ENCODE peak calls at places on chromosomes 4 and X, in five cellular contexts. D is colonic mucosa; X is ovary; W is keratinocyte; K is CD8-positive, alpha-beta T cell. I is an unnamed sample.

GRCh38 chr4:23333946-23334878 is 555.6 kb downstream of the PPARGC1A start:
- DNase-seq in K (no peak), X (no peak), W (peak; percentile 75), D (peak; percentile 21), I (no peak)

GRCh38 chr4:118826723-118827444 is 9.0 kb downstream of the SEC24D start:
- DNase-seq in X (no peak), D (no peak), W (no peak), K (no peak), I (no peak)

GRCh38 chr4:78656968-78657445 is 105.4 kb downstream of the ANXA3 start:
- DNase-seq in D (no peak), X (no peak), K (no peak), W (no peak), I (no peak)

GRCh38 chrX:124863303-124863702 is 456.4 kb upstream of the TEX13C start:
- DNase-seq in W (no peak), K (no peak), X (no peak), D (no peak), I (no peak)

GRCh38 chr4:153432971-153433752 is 33.0 kb upstream of the TMEM131L start:
- DNase-seq in W (peak; percentile 68), X (no peak), K (peak; percentile 29), D (peak; percentile 75), I (peak; percentile 62)

GRCh38 chr4:2798399-2799301 is 5.8 kb downstream of the SH3BP2 start:
- DNase-seq in W (no peak), X (peak; percentile 34), D (peak; percentile 85), K (no peak), I (peak; percentile 88)

GRCh38 chr4:3375688-3376087 is 66.1 kb upstream of the HGFAC start:
- DNase-seq in D (no peak), K (no peak), W (no peak), X (no peak), I (peak; percentile 42)

GRCh38 chr4:180615746-180616145 is 1627.5 kb upstream of the TENM3 start:
- DNase-seq in X (no peak), K (no peak), D (no peak), W (no peak), I (no peak)

GRCh38 chrX:151871244-151871643 is 41.4 kb upstream of the MAGEA4 start:
- DNase-seq in W (no peak), D (no peak), X (no peak), K (no peak), I (no peak)

GRCh38 chrX:50827996-50828395 is 14.0 kb upstream of the SHROOM4 start:
- DNase-seq in W (peak; percentile 60), K (no peak), X (no peak), D (no peak), I (no peak)

GRCh38 chr4:7798215-7798995 is 141.3 kb downstream of the AFAP1 start:
- DNase-seq in X (no peak), D (no peak), K (no peak), W (no peak), I (no peak)

GRCh38 chr4:183729069-183729406 is 69.9 kb downstream of the TRAPPC11 start:
- DNase-seq in X (no peak), D (no peak), W (no peak), K (no peak), I (no peak)

GRCh38 chrX:43655151-43655676 is 885 bp upstream of the MAOA start:
- DNase-seq in D (peak; percentile 42), K (no peak), W (peak; percentile 26), X (peak; percentile 43), I (peak; percentile 63)

GRCh38 chrX:71622347-71623104 is 4.2 kb upstream of the CXCR3 start:
- DNase-seq in K (peak; percentile 52), W (no peak), X (peak; percentile 79), D (peak; percentile 85), I (peak; percentile 81)

GRCh38 chr4:163548481-163549243 is 54.2 kb downstream of the TMA16 start:
- DNase-seq in X (no peak), K (no peak), W (no peak), D (peak; percentile 33), I (no peak)

GRCh38 chr4:165874799-165875371 is 1.8 kb downstream of the TLL1 start:
- DNase-seq in K (no peak), X (no peak), W (no peak), D (peak; percentile 22), I (peak; percentile 53)

GRCh38 chrX:34341258-34341657 is 209.1 kb upstream of the FAM47A start:
- DNase-seq in W (no peak), K (no peak), D (no peak), X (no peak), I (no peak)

GRCh38 chr4:156771171-156771837 is 200.3 kb downstream of the PDGFC start:
- DNase-seq in D (no peak), K (no peak), X (no peak), W (peak; percentile 95), I (no peak)

GRCh38 chr4:183658362-183659028 is 490 bp downstream of the RWDD4 start:
- DNase-seq in D (peak; percentile 33), K (no peak), W (no peak), X (peak; percentile 41), I (peak; percentile 50)

GRCh38 chr4:182085051-182085480 is 158.1 kb upstream of the TENM3 start:
- DNase-seq in X (no peak), D (no peak), W (no peak), K (no peak), I (no peak)

GRCh38 chr4:176226736-176227135 is 31.4 kb upstream of the SPATA4 start:
- DNase-seq in K (no peak), X (no peak), W (no peak), D (no peak), I (no peak)

GRCh38 chr4:10161146-10161545 is 44.5 kb upstream of the WDR1 start:
- DNase-seq in W (no peak), X (no peak), D (no peak), K (no peak), I (no peak)

GRCh38 chr4:16197842-16198241 is 28.4 kb downstream of the TAPT1 start:
- DNase-seq in X (no peak), W (no peak), D (no peak), K (no peak), I (no peak)

GRCh38 chr4:136917312-136918110 is 614.8 kb downstream of the PCDH18 start:
- DNase-seq in X (no peak), W (no peak), K (no peak), D (no peak), I (no peak)

GRCh38 chrX:136162827-136163427 is 15.6 kb downstream of the FHL1 start:
- DNase-seq in X (no peak), W (peak; percentile 11), D (peak; percentile 51), K (no peak), I (peak; percentile 50)

GRCh38 chr4:11367371-11367770 is 61.3 kb downstream of the HS3ST1 start:
- DNase-seq in X (peak; percentile 93), D (peak; percentile 19), W (no peak), K (no peak), I (no peak)

GRCh38 chrX:48490661-48491060 is 14.7 kb downstream of the FTSJ1 start:
- DNase-seq in X (no peak), W (peak; percentile 87), K (no peak), D (no peak), I (no peak)

GRCh38 chrX:110414679-110415439 is 56.2 kb downstream of the RTL9 start:
- DNase-seq in K (no peak), X (no peak), W (no peak), D (no peak), I (no peak)

GRCh38 chr4:78356251-78356650 is 195.3 kb upstream of the ANXA3 start:
- DNase-seq in W (no peak), D (no peak), K (no peak), X (no peak), I (no peak)

GRCh38 chrX:47481160-47481559 is 1.9 kb downstream of the ZNF41 start:
- DNase-seq in K (no peak), D (no peak), X (no peak), W (no peak), I (no peak)

GRCh38 chr4:38967260-38968095 is 64.7 kb downstream of the TMEM156 start:
- DNase-seq in X (no peak), D (no peak), W (no peak), K (no peak), I (no peak)
- H3K4me3 ChIP-seq in X (no peak overlapping the region), D (no peak overlapping the region), W (no peak overlapping the region), K (no peak overlapping the region), I (no peak overlapping the region)

DNA sequence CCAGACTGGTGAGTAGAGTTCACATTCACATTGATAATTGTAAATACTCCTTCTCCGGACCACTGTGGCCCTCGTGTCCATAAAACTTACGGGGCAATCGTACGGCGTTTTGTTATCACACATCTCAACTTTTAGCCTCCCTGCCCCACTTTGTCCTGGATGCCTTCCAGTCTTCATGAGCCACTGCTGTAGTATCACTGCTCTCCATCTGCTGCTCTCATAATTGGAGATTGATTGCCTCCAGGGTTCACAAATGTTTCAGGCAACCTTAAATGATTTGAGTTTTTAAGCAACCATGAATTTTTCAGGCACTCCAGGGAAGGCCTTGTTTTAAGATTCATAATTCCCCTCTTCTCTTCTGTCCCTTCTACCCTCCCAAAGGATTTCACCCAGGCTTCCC is 28.4 kb downstream of the ALPK1 start:
- DNase-seq in D (no peak), W (no peak), X (no peak), K (no peak), I (no peak)
- H3K9me3 ChIP-seq in D (no peaks in the 10 kb centered on the region), W (no peaks in the 10 kb centered on the region), X (no peaks in the 10 kb centered on the region), K (no peaks in the 10 kb centered on the region), I (no peaks in the 10 kb centered on the region)

GRCh38 chr4:173520921-173521473 is 9.0 kb downstream of the HAND2 start:
- DNase-seq in X (no peak), W (no peak), K (no peak), D (no peak), I (no peak)
- H3K27me3 ChIP-seq in X (no peaks in the 10 kb centered on the region), W (peaks cover 99% of the 10 kb centered on the region), K (peaks cover 64% of the 10 kb centered on the region), D (peaks cover 92% of the 10 kb centered on the region), I (peaks cover 100% of the 10 kb centered on the region)

DNA sequence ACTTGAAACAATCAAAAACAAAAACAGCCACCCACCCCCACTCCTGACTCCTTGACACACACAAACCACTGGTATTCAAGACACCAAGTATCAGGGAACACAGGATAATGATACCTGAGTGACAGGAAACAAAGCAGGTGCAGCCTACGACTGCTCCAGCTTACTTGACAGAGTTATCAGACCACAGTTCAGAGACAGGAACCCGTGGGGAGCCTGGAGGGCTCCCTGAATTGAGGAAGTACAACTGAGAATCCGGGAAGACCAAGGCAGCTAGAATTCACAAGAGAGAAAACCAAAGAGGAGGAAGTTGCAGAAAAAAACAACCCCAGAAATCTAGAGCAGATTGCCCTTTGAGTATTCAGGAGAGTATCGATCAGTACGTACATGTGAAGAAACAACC is 20.5 kb downstream of the COMMD8 start:
- DNase-seq in K (no peak), X (no peak), D (no peak), W (no peak), I (peak; percentile 44)
- H3K4me3 ChIP-seq in K (no peak overlapping the region), X (no peak overlapping the region), D (no peak overlapping the region), W (no peak overlapping the region), I (no peak overlapping the region)